ENCODE peak calls at places on chromosomes 2 and 18, in ten cellular contexts. E is A549; X is endodermal cell; F is neural progenitor cell; S is lower lobe of right lung; K is esophagus muscularis mucosa; M is ovary; Y is GM23248; D is SK-N-SH; J is CD4-positive, CD25-positive, alpha-beta regulatory T cell. V is an unnamed sample.

GRCh38 chr2:176261136-176261535 is 8.1 kb upstream of the MTX2 start:
- DNase-seq in S (no peak), F (no peak), K (no peak), M (no peak), X (no peak), E (no peak), Y (no peak), D (no peak), J (no peak), V (no peak)

GRCh38 chr18:5066380-5066977 is 130.6 kb downstream of the AKAIN1 start:
- DNase-seq in K (no peak), E (peak; percentile 20), X (peak; percentile 84), D (peak; percentile 4), S (no peak), Y (no peak), M (no peak), J (no peak), F (peak; percentile 51), V (no peak)

GRCh38 chr18:55088000-55088401 is 128.7 kb upstream of the CCDC68 start:
- DNase-seq in S (no peak), F (no peak), X (no peak), E (peak; percentile 30), Y (peak; percentile 19), K (no peak), J (no peak), M (no peak), D (no peak), V (no peak)

GRCh38 chr18:74012954-74013630 is 134.5 kb downstream of the FBXO15 start:
- DNase-seq in S (no peak), D (no peak), J (no peak), K (no peak), Y (peak; percentile 4), X (no peak), E (no peak), M (no peak), F (peak; percentile 17), V (no peak)

GRCh38 chr2:203437516-203437915 is 97.6 kb downstream of the RAPH1 start:
- DNase-seq in J (no peak), M (no peak), D (no peak), Y (peak; percentile 30), K (no peak), E (no peak), F (no peak), S (no peak), X (no peak), V (no peak)

GRCh38 chr2:136232447-136233172 is 114.7 kb upstream of the CXCR4 start:
- DNase-seq in D (no peak), S (no peak), Y (no peak), M (no peak), K (no peak), F (peak; percentile 75), J (no peak), E (no peak), X (no peak), V (no peak)

GRCh38 chr18:13283746-13284145 is 65.2 kb downstream of the LDLRAD4 start:
- DNase-seq in S (no peak), F (no peak), E (no peak), X (no peak), J (no peak), M (no peak), Y (no peak), K (no peak), D (no peak), V (no peak)

GRCh38 chr2:51350100-51350499 is 318.2 kb upstream of the NRXN1 start:
- DNase-seq in S (no peak), K (no peak), X (no peak), J (no peak), D (no peak), F (no peak), Y (no peak), M (no peak), E (peak; percentile 22), V (no peak)

DNA sequence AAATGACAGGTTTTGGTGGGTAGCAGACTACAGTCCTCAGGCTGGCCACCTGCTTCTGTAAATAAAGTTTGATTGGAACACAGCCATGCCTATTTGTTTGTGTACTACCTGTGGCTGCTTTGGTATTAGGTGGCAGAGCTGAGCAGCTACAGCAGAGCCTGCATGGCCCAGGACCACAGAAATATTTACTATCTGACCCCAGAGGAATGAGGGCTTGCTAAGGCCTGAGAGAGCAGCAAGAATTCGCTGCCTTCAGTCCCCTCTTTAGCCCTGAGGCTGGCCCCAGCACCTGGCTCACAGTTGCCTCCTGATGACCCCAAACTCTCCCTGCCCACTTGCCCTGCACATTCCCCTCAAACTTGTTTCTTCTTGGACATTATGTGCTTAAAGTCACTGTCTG is 32.5 kb downstream of the POLR1A start:
- DNase-seq in F (no peak), S (no peak), J (no peak), X (no peak), Y (no peak), M (no peak), K (no peak), D (no peak), E (no peak), V (no peak)
- H3K27ac ChIP-seq in F (no peak overlapping the region), S (peak overlapping the region; percentile 64), J (no peak overlapping the region), X (no peak overlapping the region), Y (no peak overlapping the region), M (no peak overlapping the region), K (peak overlapping the region; percentile 67), D (no peak overlapping the region), E (no peak overlapping the region), V (no peak overlapping the region)

DNA sequence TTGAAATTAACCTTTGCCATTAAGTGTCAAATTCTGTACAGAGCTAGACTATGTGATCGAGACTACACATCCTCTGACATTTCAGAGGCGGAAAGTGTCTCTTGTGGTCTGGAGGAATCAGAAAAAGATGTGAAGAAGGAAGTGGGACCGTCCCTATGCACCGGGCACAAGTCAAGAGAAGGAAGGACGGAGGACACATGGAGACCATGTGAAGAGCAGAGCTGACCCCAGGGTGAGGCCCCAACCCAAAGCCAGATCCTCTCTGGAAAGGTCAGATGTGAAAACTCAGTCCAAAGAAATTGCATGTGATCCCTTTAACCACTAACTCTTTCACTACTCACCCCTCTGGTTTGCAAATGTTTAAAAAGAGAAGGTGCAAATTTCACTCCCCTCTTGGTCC is 92.4 kb downstream of the PID1 start:
- DNase-seq in M (no peak), K (no peak), J (no peak), E (no peak), F (no peak), S (no peak), D (no peak), Y (no peak), X (no peak), V (no peak)
- H3K9me3 ChIP-seq in M (no peaks in the 10 kb centered on the region), K (no peaks in the 10 kb centered on the region), J (peaks cover 2% of the 10 kb centered on the region), E (no peaks in the 10 kb centered on the region), F (no peaks in the 10 kb centered on the region), S (no peaks in the 10 kb centered on the region), D (no peaks in the 10 kb centered on the region), Y (no peaks in the 10 kb centered on the region), X (no peaks in the 10 kb centered on the region), V (no peaks in the 10 kb centered on the region)

GRCh38 chr2:138017824-138018223 is 53.6 kb downstream of the HNMT start:
- DNase-seq in M (no peak), D (no peak), F (no peak), E (no peak), S (no peak), Y (no peak), J (no peak), X (no peak), K (no peak), V (no peak)

GRCh38 chr2:138013651-138014050 is 49.4 kb downstream of the HNMT start:
- DNase-seq in D (no peak), S (no peak), K (no peak), E (no peak), J (no peak), X (no peak), M (no peak), F (no peak), Y (no peak), V (no peak)

GRCh38 chr2:138019289-138019688 is 55.0 kb downstream of the HNMT start:
- DNase-seq in E (no peak), F (no peak), X (no peak), M (no peak), K (no peak), Y (no peak), S (no peak), J (no peak), D (no peak), V (no peak)

GRCh38 chr2:138015494-138015893 is 51.2 kb downstream of the HNMT start:
- DNase-seq in X (no peak), J (no peak), D (no peak), K (no peak), S (no peak), F (no peak), M (no peak), E (no peak), Y (no peak), V (no peak)

DNA sequence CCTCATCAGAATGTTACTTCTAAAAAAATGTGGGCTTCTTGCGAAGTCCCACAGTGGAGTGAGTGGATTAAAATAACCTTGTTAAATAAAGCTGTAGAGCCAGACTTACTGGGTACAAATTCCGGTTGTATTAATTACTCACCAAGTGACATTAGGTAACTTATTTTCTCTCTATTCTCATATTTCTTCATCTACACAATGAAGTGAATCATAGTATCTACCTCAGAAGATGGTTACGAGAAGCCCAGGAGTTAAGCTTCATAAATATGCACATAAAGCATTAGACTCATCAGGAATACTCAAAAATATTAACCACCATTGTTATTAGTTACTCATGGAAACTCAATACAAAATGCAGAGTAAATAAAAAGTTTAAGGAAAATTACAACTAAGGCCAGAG is 52.4 kb downstream of the HNMT start:
- DNase-seq in S (no peak), D (no peak), M (no peak), Y (no peak), E (no peak), F (no peak), J (no peak), X (no peak), K (no peak), V (no peak)
- H3K27ac ChIP-seq in S (no peak overlapping the region), D (no peak overlapping the region), M (no peak overlapping the region), Y (no peak overlapping the region), E (no peak overlapping the region), F (no peak overlapping the region), J (no peak overlapping the region), X (no peak overlapping the region), K (no peak overlapping the region), V (no peak overlapping the region)

GRCh38 chr2:16246911-16247310 is 306.6 kb downstream of the MYCN start:
- DNase-seq in X (peak; percentile 44), K (no peak), J (no peak), E (no peak), M (no peak), D (no peak), Y (no peak), S (no peak), F (no peak), V (no peak)

GRCh38 chr2:16248571-16249105 is 308.3 kb downstream of the MYCN start:
- DNase-seq in S (no peak), Y (no peak), E (no peak), D (no peak), J (no peak), M (no peak), X (peak; percentile 63), K (no peak), F (no peak), V (no peak)

GRCh38 chr2:16246281-16246850 is 306.0 kb downstream of the MYCN start:
- DNase-seq in J (no peak), X (no peak), F (no peak), Y (no peak), K (no peak), S (no peak), D (no peak), M (no peak), E (no peak), V (no peak)

GRCh38 chr2:16249269-16250055 is 309.1 kb downstream of the MYCN start:
- DNase-seq in E (no peak), M (no peak), S (no peak), Y (no peak), F (no peak), D (no peak), J (no peak), X (peak; percentile 49), K (no peak), V (no peak)

GRCh38 chr2:16247371-16248177 is 307.2 kb downstream of the MYCN start:
- DNase-seq in E (no peak), Y (no peak), J (no peak), D (no peak), K (no peak), S (no peak), F (no peak), M (no peak), X (no peak), V (no peak)
- H3K9me3 ChIP-seq in E (no peaks in the 10 kb centered on the region), Y (no peaks in the 10 kb centered on the region), J (no peaks in the 10 kb centered on the region), D (no peaks in the 10 kb centered on the region), K (no peaks in the 10 kb centered on the region), S (no peaks in the 10 kb centered on the region), F (no peaks in the 10 kb centered on the region), M (no peaks in the 10 kb centered on the region), X (no peaks in the 10 kb centered on the region), V (no peaks in the 10 kb centered on the region)

V was measured in CD4-positive, alpha-beta T cell.